ENCODE peak calls at places on chromosomes 1 and 21, in five cellular contexts. One of them, this sample, is unnamed.

GRCh38 chr1:19124273-19124672 is 85.8 kb downstream of the UBR4 start:
- DNase-seq in GM23338: no peak
- DNase-seq in ovary: no peak
- DNase-seq in CD8-positive, alpha-beta memory T cell: no peak
- DNase-seq in Panc1: no peak
- DNase-seq in this sample: no peak

GRCh38 chr1:201495447-201496295 is 11.3 kb downstream of the CSRP1 start:
- DNase-seq in GM23338: no peak
- DNase-seq in ovary: peak; percentile 87
- DNase-seq in CD8-positive, alpha-beta memory T cell: no peak
- DNase-seq in Panc1: no peak
- DNase-seq in this sample: no peak

GRCh38 chr21:40215941-40216340 is 348.7 kb downstream of the PCP4 start:
- DNase-seq in GM23338: no peak
- DNase-seq in ovary: no peak
- DNase-seq in CD8-positive, alpha-beta memory T cell: no peak
- DNase-seq in Panc1: no peak
- DNase-seq in this sample: no peak

GRCh38 chr1:186722711-186723309 is 42.6 kb upstream of the PTGS2 start:
- DNase-seq in GM23338: peak; percentile 80
- DNase-seq in ovary: no peak
- DNase-seq in CD8-positive, alpha-beta memory T cell: no peak
- DNase-seq in Panc1: no peak
- DNase-seq in this sample: no peak

GRCh38 chr1:117512728-117513321 is 93.0 kb upstream of the TENT5C start:
- DNase-seq in GM23338: peak; percentile 37
- DNase-seq in ovary: no peak
- DNase-seq in CD8-positive, alpha-beta memory T cell: no peak
- DNase-seq in Panc1: no peak
- DNase-seq in this sample: no peak

GRCh38 chr1:227038401-227038800 is 98.3 kb downstream of the COQ8A start:
- DNase-seq in GM23338: no peak
- DNase-seq in ovary: no peak
- DNase-seq in CD8-positive, alpha-beta memory T cell: no peak
- DNase-seq in Panc1: no peak
- DNase-seq in this sample: no peak

GRCh38 chr1:200372095-200372884 is 37.5 kb downstream of the ZNF281 start:
- DNase-seq in GM23338: peak; percentile 67
- DNase-seq in ovary: no peak
- DNase-seq in CD8-positive, alpha-beta memory T cell: no peak
- DNase-seq in Panc1: peak; percentile 82
- DNase-seq in this sample: no peak

GRCh38 chr1:44135896-44136295 is 5.5 kb downstream of the KLF18 start:
- DNase-seq in GM23338: no peak
- DNase-seq in ovary: no peak
- DNase-seq in CD8-positive, alpha-beta memory T cell: no peak
- DNase-seq in Panc1: no peak
- DNase-seq in this sample: no peak

GRCh38 chr1:236381565-236382158 is 12.4 kb upstream of the EDARADD start:
- DNase-seq in GM23338: no peak
- DNase-seq in ovary: no peak
- DNase-seq in CD8-positive, alpha-beta memory T cell: no peak
- DNase-seq in Panc1: no peak
- DNase-seq in this sample: no peak

DNA sequence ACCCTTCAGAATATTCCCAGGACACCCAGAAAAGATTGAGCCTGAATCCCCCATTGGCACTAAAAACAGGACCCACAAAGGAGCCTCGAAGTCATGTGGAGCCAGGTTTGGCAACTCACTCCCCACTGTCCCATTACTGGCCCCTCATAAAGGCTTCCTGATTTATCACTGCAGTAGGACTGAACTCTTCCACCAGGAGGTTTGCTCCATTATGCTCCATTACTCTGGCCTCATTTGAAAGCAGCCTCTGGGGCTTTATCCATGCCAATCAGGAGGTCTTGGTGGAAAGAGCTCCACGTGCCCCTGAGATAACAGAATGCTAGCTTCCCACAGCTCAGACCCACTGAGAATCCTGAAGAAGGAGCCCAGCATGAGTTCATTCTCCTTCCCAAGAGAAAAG is 76.4 kb downstream of the HIVEP3 start:
- DNase-seq in GM23338: no peak
- DNase-seq in ovary: no peak
- DNase-seq in CD8-positive, alpha-beta memory T cell: no peak
- DNase-seq in Panc1: no peak
- DNase-seq in this sample: no peak
- H3K27ac ChIP-seq in GM23338: no peak overlapping the region
- H3K27ac ChIP-seq in ovary: no peak overlapping the region
- H3K27ac ChIP-seq in CD8-positive, alpha-beta memory T cell: no peak overlapping the region
- H3K27ac ChIP-seq in Panc1: peak overlapping the region; percentile 6
- H3K27ac ChIP-seq in this sample: no peak overlapping the region

GRCh38 chr1:94697839-94698238 is 122.3 kb upstream of the SLC44A3 start:
- DNase-seq in GM23338: no peak
- DNase-seq in ovary: no peak
- DNase-seq in CD8-positive, alpha-beta memory T cell: no peak
- DNase-seq in Panc1: no peak
- DNase-seq in this sample: no peak
- H3K27ac ChIP-seq in GM23338: no peak overlapping the region
- H3K27ac ChIP-seq in ovary: no peak overlapping the region
- H3K27ac ChIP-seq in CD8-positive, alpha-beta memory T cell: no peak overlapping the region
- H3K27ac ChIP-seq in Panc1: no peak overlapping the region
- H3K27ac ChIP-seq in this sample: no peak overlapping the region

DNA sequence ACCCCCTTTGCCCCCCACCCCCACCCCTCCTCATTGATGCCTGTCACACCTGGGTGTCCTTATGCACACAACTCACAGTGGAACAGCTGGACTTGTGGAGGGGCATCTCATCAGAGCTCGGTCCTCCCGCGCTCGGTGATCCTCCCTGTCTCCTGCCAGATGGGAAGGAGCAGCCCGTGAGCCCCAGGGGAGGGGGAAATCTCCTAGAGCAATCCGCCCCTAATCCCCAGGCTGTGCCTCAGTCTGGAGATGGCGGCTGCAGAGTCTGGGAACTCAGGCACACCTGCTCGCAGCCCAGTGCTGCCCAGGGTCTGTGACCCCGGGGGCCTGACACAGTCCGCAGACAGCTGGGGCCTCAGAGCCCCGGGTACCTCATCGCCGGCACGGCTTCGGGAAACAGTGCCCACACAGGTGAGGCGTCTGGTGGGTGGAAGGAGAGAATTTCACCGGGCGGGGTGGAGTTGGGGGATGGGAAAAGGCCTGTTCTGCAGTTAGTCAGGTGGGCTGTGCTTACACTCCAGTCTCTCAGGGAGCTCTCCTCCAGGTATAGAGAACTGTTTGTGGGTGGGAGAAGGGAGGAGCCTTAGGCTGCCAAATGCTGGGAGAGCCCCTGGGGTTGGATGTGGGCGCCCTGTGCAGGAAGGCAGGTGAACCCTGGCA is 29.3 kb downstream of the TMCC2 start:
- DNase-seq in GM23338: no peak
- DNase-seq in ovary: no peak
- DNase-seq in CD8-positive, alpha-beta memory T cell: no peak
- DNase-seq in Panc1: no peak
- DNase-seq in this sample: no peak
- H3K27ac ChIP-seq in GM23338: no peak overlapping the region
- H3K27ac ChIP-seq in ovary: no peak overlapping the region
- H3K27ac ChIP-seq in CD8-positive, alpha-beta memory T cell: no peak overlapping the region
- H3K27ac ChIP-seq in Panc1: no peak overlapping the region
- H3K27ac ChIP-seq in this sample: no peak overlapping the region

GRCh38 chr1:147849097-147849873 is 53.3 kb upstream of the GJA8 start:
- DNase-seq in GM23338: peak; percentile 30
- DNase-seq in ovary: no peak
- DNase-seq in CD8-positive, alpha-beta memory T cell: no peak
- DNase-seq in Panc1: no peak
- DNase-seq in this sample: no peak

GRCh38 chr1:147850737-147851136 is 51.9 kb upstream of the GJA8 start:
- DNase-seq in GM23338: no peak
- DNase-seq in ovary: no peak
- DNase-seq in CD8-positive, alpha-beta memory T cell: no peak
- DNase-seq in Panc1: no peak
- DNase-seq in this sample: no peak

GRCh38 chr1:147843486-147843885 is 59.1 kb upstream of the GJA8 start:
- DNase-seq in GM23338: no peak
- DNase-seq in ovary: no peak
- DNase-seq in CD8-positive, alpha-beta memory T cell: no peak
- DNase-seq in Panc1: no peak
- DNase-seq in this sample: no peak

GRCh38 chr1:147851149-147851548 is 51.4 kb upstream of the GJA8 start:
- DNase-seq in GM23338: no peak
- DNase-seq in ovary: no peak
- DNase-seq in CD8-positive, alpha-beta memory T cell: no peak
- DNase-seq in Panc1: peak; percentile 10
- DNase-seq in this sample: no peak

GRCh38 chr1:147847831-147848230 is 54.8 kb upstream of the GJA8 start:
- DNase-seq in GM23338: no peak
- DNase-seq in ovary: no peak
- DNase-seq in CD8-positive, alpha-beta memory T cell: no peak
- DNase-seq in Panc1: no peak
- DNase-seq in this sample: no peak
- H3K27ac ChIP-seq in GM23338: no peak overlapping the region
- H3K27ac ChIP-seq in ovary: no peak overlapping the region
- H3K27ac ChIP-seq in CD8-positive, alpha-beta memory T cell: no peak overlapping the region
- H3K27ac ChIP-seq in Panc1: no peak overlapping the region
- H3K27ac ChIP-seq in this sample: no peak overlapping the region

DNA sequence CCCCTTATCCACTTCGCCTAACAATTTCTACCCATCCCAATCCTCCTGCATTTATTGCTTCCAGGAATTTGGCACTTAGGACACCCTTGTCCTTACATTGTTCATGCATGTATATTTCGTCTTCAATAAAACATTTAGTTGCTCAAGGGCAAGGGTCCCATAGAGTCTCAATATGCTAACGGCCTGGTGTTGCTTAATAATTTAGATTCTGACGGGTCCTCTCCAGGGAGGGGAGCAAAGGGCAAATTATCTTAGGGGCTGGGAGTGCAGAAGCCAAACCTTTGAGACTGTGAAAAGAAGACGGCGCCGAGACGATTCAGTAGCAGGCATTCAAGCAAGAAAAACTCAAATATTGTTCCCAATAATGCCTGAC is 468 bp upstream of the CR1L start:
- DNase-seq in GM23338: no peak
- DNase-seq in ovary: no peak
- DNase-seq in CD8-positive, alpha-beta memory T cell: no peak
- DNase-seq in Panc1: no peak
- DNase-seq in this sample: no peak
- H3K27ac ChIP-seq in GM23338: no peak overlapping the region
- H3K27ac ChIP-seq in ovary: no peak overlapping the region
- H3K27ac ChIP-seq in CD8-positive, alpha-beta memory T cell: no peak overlapping the region
- H3K27ac ChIP-seq in Panc1: no peak overlapping the region
- H3K27ac ChIP-seq in this sample: no peak overlapping the region

DNA sequence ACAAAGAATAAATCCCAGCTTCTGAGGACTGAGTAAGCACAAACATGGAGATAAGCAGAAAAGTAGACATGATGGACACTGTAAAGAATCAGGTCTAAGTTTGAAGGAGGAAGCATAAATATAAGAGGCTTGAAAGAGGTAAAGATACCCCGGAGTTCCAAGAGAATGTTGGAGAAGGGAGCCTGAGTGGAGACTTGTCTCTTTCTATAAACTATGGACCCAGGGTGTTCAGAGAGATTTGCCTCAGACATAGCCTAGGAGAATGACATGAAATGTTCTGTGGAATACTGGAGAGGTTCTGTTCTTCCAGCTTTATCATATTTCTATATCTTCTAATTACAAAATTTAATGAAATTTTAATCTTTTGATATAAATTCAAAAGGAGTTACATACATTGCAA is 554.3 kb upstream of the B3GALT2 start:
- DNase-seq in GM23338: peak; percentile 18
- DNase-seq in ovary: no peak
- DNase-seq in CD8-positive, alpha-beta memory T cell: no peak
- DNase-seq in Panc1: no peak
- DNase-seq in this sample: no peak
- H3K27ac ChIP-seq in GM23338: no peak overlapping the region
- H3K27ac ChIP-seq in ovary: no peak overlapping the region
- H3K27ac ChIP-seq in CD8-positive, alpha-beta memory T cell: no peak overlapping the region
- H3K27ac ChIP-seq in Panc1: no peak overlapping the region
- H3K27ac ChIP-seq in this sample: no peak overlapping the region

DNA sequence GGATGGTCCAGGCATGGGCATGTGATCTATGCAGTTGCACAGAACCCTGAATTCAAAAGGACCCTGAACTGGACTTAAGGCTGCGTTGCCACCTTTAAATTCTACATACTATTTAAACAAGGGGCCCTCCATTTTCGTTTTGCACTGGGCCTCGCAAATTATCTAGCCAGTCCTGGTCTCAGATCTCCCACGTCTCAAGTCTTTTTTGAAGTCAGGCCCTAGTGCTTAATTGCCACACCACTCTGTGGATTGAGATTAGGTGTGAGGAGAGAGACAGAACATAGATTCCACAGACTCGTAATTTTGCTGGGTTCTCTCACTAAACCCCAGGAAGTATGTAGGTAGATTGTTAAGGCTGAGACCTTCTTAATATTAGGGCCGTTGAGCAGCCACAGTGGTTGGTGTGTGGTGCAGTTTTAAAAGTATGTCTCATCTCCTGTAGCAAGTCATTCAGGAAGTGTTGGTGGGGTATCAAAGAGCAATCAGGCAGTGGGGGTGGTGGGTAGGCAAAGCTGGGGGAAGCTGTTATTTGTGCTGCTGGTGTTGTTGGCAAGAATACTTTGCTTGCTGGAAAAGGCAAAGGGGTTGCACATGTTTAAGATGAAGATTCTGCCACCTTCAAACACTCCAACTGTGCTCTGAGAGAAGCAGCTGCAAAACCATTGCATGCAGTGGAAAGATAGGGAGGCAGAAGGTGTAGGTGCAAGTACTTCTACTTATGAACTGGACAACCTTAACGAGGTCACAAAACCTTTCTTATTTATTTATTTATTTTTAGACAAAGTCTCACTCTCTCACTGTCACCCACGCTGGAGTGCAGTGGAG is 11.2 kb downstream of the CD84 start:
- DNase-seq in GM23338: no peak
- DNase-seq in ovary: no peak
- DNase-seq in CD8-positive, alpha-beta memory T cell: peak; percentile 87
- DNase-seq in Panc1: no peak
- DNase-seq in this sample: peak; percentile 73
- H3K27ac ChIP-seq in GM23338: no peak overlapping the region
- H3K27ac ChIP-seq in ovary: no peak overlapping the region
- H3K27ac ChIP-seq in CD8-positive, alpha-beta memory T cell: peak overlapping the region; percentile 62
- H3K27ac ChIP-seq in Panc1: no peak overlapping the region
- H3K27ac ChIP-seq in this sample: peak overlapping the region; percentile 55

GRCh38 chr1:87833158-87833557 is 504.5 kb downstream of the LMO4 start:
- DNase-seq in GM23338: no peak
- DNase-seq in ovary: no peak
- DNase-seq in CD8-positive, alpha-beta memory T cell: no peak
- DNase-seq in Panc1: no peak
- DNase-seq in this sample: no peak
- H3K27ac ChIP-seq in GM23338: no peak overlapping the region
- H3K27ac ChIP-seq in ovary: no peak overlapping the region
- H3K27ac ChIP-seq in CD8-positive, alpha-beta memory T cell: no peak overlapping the region
- H3K27ac ChIP-seq in Panc1: no peak overlapping the region
- H3K27ac ChIP-seq in this sample: no peak overlapping the region

This sample was measured in CD8-positive, alpha-beta T cell.